ENCODE peak calls at places on chromosomes 16 and 17, in nine cellular contexts. J is lung, C is right lobe of liver, V is brain microvascular endothelial cell, Q is neural progenitor cell, R is fibroblast of lung, N is tibial nerve, W is NB4, A is cardiac muscle cell. E is an unnamed sample.

GRCh38 chr16:64092284-64092683 is 1029.6 kb downstream of the CDH11 start:
- DNase-seq in J (no peak), C (no peak), V (peak), Q (no peak), R (peak), N (no peak), W (no peak), A (peak), E (no peak)

GRCh38 chr17:67253379-67253778 is 8.4 kb upstream of the HELZ start:
- DNase-seq in J (no peak), C (no peak), V (no peak), Q (no peak), R (peak), N (no peak), W (no peak), A (peak), E (no peak)

GRCh38 chr17:18039535-18040286 is 503 bp downstream of the GID4 start:
- DNase-seq in J (no peak), C (no peak), V (no peak), Q (peak), R (no peak), N (peak), W (peak), A (peak), E (peak)

GRCh38 chr17:34378664-34379101 is 15.7 kb upstream of the CCL1 start:
- DNase-seq in J (no peak), C (no peak), V (no peak), Q (no peak), R (no peak), N (no peak), W (peak), A (no peak), E (peak)

GRCh38 chr16:30122621-30123160 is 329 bp downstream of the MAPK3 start:
- DNase-seq in J (no peak), C (no peak), V (no peak), Q (peak), R (no peak), N (no peak), W (no peak), A (no peak), E (no peak)

GRCh38 chr17:9269350-9270035 is 248.2 kb downstream of the NTN1 start:
- DNase-seq in J (no peak), C (no peak), V (no peak), Q (no peak), R (no peak), N (no peak), W (no peak), A (no peak), E (no peak)

GRCh38 chr16:35414563-35414962 is 1955.2 kb downstream of the TP53TG3F start:
- DNase-seq in J (no peak), C (no peak), V (no peak), Q (no peak), R (no peak), N (no peak), W (no peak), A (no peak), E (no peak)

GRCh38 chr16:80775450-80775849 is 28.9 kb downstream of the CDYL2 start:
- DNase-seq in J (no peak), C (no peak), V (no peak), Q (no peak), R (no peak), N (no peak), W (no peak), A (no peak), E (no peak)

GRCh38 chr16:56576585-56577299 is 11.9 kb downstream of the MT4 start:
- DNase-seq in J (peak), C (peak), V (peak), Q (peak), R (peak), N (no peak), W (peak), A (peak), E (peak)

GRCh38 chr16:87173294-87173883 is 143.8 kb downstream of the C16orf95 start:
- DNase-seq in J (no peak), C (no peak), V (no peak), Q (no peak), R (peak), N (no peak), W (no peak), A (peak), E (no peak)

GRCh38 chr17:77882481-77883212 is 75.9 kb upstream of the TNRC6C start:
- DNase-seq in J (no peak), C (no peak), V (peak), Q (no peak), R (peak), N (no peak), W (peak), A (peak), E (peak)

GRCh38 chr16:31253642-31254045 is 6.1 kb upstream of the ITGAM start:
- DNase-seq in J (peak), C (peak), V (no peak), Q (no peak), R (no peak), N (no peak), W (peak), A (no peak), E (peak)

GRCh38 chr16:82456683-82457082 is 170.1 kb upstream of the CDH13 start:
- DNase-seq in J (peak), C (peak), V (peak), Q (peak), R (peak), N (no peak), W (peak), A (peak), E (peak)

GRCh38 chr17:65100316-65101140 is 36.6 kb upstream of the RGS9 start:
- DNase-seq in J (peak), C (peak), V (no peak), Q (peak), R (peak), N (peak), W (peak), A (peak), E (peak)

GRCh38 chr16:19294156-19294649 is 8.7 kb downstream of the CLEC19A start:
- DNase-seq in J (peak), C (no peak), V (no peak), Q (no peak), R (no peak), N (peak), W (peak), A (peak), E (peak)

GRCh38 chr17:58570758-58571157 is 56.3 kb upstream of the MTMR4 start:
- DNase-seq in J (no peak), C (no peak), V (no peak), Q (peak), R (no peak), N (no peak), W (no peak), A (no peak), E (no peak)

GRCh38 chr17:20779521-20779920 is 200.0 kb downstream of the CDRT15L2 start:
- DNase-seq in J (no peak), C (no peak), V (no peak), Q (no peak), R (no peak), N (no peak), W (no peak), A (no peak), E (no peak)
- TF ChIP-seq CTCF in J (no peak), C (no peak), V (no peak), Q (peak), R (no peak), N (no peak), W (no peak), A (no peak), E (no peak)

DNA sequence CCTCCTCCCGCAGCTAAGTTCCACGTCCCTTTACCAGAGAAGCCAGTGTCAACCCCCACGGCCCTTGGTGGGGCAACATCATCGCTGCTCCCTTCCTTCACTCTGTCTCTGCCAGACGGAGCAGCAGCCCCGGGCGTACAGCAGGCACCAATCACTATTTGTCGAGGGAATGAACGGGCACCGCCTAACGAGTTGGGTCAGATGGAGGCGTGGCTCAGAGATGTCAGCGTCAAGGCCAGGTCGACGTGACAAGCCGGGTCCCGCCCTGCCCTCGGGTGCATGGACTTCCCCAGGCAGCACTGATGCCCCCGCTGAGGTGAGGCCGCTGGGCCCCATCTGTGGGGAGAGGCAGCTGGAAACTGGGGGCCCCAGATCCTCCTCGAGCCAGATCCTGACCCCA is 50.0 kb downstream of the CBFA2T3 start:
- DNase-seq in J (no peak), C (no peak), V (no peak), Q (no peak), R (no peak), N (no peak), W (no peak), A (no peak), E (no peak)
- H3K4me3 ChIP-seq in J (no peak), C (no peak), V (no peak), Q (no peak), R (no peak), N (no peak), W (no peak), A (no peak), E (no peak)

GRCh38 chr17:81322271-81323082 is 27.4 kb upstream of the SLC38A10 start:
- DNase-seq in J (no peak), C (no peak), V (no peak), Q (no peak), R (no peak), N (no peak), W (peak), A (no peak), E (peak)
- TF ChIP-seq CTCF in J (no peak), C (peak), V (peak), Q (peak), R (peak), N (peak), W (peak), A (peak), E (peak)

GRCh38 chr16:89039756-89040155 is 53.9 kb upstream of the ACSF3 start:
- DNase-seq in J (no peak), C (no peak), V (no peak), Q (no peak), R (no peak), N (no peak), W (no peak), A (no peak), E (peak)
- H3K4me3 ChIP-seq in J (no peak), C (no peak), V (no peak), Q (no peak), R (no peak), N (no peak), W (no peak), A (no peak), E (no peak)

GRCh38 chr17:81380117-81380516 is 15.1 kb upstream of the BAHCC1 start:
- DNase-seq in J (no peak), C (no peak), V (no peak), Q (no peak), R (no peak), N (no peak), W (no peak), A (no peak), E (no peak)

GRCh38 chr17:81381632-81382577 is 13.4 kb upstream of the BAHCC1 start:
- DNase-seq in J (no peak), C (no peak), V (no peak), Q (no peak), R (no peak), N (no peak), W (no peak), A (no peak), E (no peak)

GRCh38 chr17:81380682-81381518 is 14.4 kb upstream of the BAHCC1 start:
- DNase-seq in J (no peak), C (no peak), V (no peak), Q (no peak), R (no peak), N (no peak), W (no peak), A (no peak), E (no peak)

GRCh38 chr17:81378941-81379511 is 16.2 kb upstream of the BAHCC1 start:
- DNase-seq in J (no peak), C (no peak), V (no peak), Q (no peak), R (no peak), N (no peak), W (no peak), A (no peak), E (no peak)

DNA sequence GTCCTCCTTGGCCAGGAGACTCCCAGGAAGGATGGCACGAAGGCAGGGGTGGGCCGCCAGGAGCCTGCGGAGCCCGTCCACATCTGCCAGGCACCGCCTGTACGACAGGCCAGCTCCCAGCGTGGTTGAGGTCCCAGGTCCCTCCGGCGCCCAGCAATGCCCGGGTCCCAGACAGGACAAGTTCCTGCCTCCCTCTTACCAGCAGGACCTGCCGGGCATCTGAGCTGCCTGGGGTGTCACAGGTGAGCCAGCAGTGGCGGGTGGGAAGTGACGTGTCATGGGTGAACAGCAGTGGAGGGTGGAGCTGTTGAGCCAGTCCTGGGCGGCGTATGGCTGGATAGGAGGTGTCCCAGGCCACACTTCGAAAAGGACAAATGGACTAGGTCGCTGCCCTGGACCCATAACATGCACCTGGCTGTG is 15.7 kb upstream of the BAHCC1 start:
- DNase-seq in J (no peak), C (peak), V (no peak), Q (no peak), R (no peak), N (no peak), W (no peak), A (no peak), E (no peak)
- TF ChIP-seq CTCF in J (no peak), C (no peak), V (no peak), Q (no peak), R (no peak), N (no peak), W (no peak), A (no peak), E (no peak)

GRCh38 chr17:42618442-42619150 is 9.1 kb downstream of the TUBG1 start:
- DNase-seq in J (peak), C (peak), V (no peak), Q (peak), R (peak), N (no peak), W (peak), A (no peak), E (peak)
- H3K4me3 ChIP-seq in J (no peak), C (no peak), V (no peak), Q (no peak), R (no peak), N (no peak), W (no peak), A (no peak), E (peak)

DNA sequence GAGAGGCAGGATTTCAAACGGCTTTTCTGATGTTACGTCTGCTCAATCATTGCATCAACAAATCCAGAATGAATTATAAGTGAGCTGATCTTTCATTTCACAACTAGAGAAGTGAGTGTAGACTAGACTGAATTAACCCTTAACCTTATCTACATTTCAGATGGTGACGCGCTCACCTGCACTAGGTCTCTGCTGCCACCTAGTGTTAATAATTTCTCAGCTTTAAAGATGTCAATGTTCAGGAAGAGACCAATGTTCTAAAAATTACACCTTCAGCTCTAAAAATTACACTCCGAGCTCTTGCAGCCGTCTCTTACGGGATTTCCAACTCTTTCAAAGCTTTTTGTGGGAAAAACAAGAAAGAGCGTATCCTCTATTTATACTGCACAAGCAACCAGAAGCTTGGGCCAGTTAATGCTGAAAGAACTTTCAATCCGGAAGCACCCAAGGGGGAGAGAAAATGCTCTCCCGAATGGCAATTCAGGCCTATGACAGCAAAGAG is 88.2 kb upstream of the FA2H start:
- DNase-seq in J (no peak), C (no peak), V (peak), Q (peak), R (peak), N (no peak), W (peak), A (peak), E (peak)
- TF ChIP-seq CTCF in J (peak), C (peak), V (peak), Q (peak), R (peak), N (peak), W (peak), A (peak), E (peak)

DNA sequence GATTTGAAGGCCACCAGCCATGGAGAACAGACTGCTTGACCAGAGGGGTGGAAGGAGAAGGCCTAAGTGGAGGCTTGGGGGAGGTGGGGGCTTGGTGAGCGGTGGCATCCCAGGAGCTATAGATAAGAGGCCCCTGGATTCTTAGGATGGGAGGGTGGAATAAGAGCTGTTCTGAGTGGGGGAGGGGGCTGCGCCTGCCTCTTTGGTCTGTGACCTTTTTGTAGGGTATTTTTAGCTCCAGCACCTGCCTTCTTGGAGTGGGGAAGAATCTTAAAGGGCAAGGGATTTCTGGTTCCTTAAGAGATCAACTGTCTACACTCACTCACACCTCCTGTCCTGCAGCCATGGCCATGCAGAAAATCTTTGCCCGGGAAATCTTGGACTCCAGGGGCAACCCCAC is 567 bp downstream of the ENO3 start:
- DNase-seq in J (no peak), C (no peak), V (no peak), Q (no peak), R (no peak), N (no peak), W (no peak), A (no peak), E (no peak)
- H3K4me3 ChIP-seq in J (no peak), C (no peak), V (no peak), Q (peak), R (no peak), N (no peak), W (no peak), A (peak), E (peak)

GRCh38 chr17:3535253-3535995 is 22.2 kb downstream of the TRPV3 start:
- DNase-seq in J (peak), C (no peak), V (peak), Q (peak), R (peak), N (no peak), W (peak), A (peak), E (peak)
- TF ChIP-seq CTCF in J (peak), C (peak), V (peak), Q (peak), R (peak), N (peak), W (no peak), A (peak), E (peak)

E was measured in GM12865.